ENCODE peak calls at places on chromosomes 2 and 18, in ten cellular contexts. H is IMR-90, S is heart left ventricle, N is prostate gland, T is stomach, Z is GM12891, K is Peyer's patch, Y is K562, X is uterus, A is ovary. I is an unnamed sample.

GRCh38 chr2:181575650-181576025 is 81.3 kb downstream of the CERKL start:
- DNase-seq in H (no peak), S (no peak), N (no peak), T (no peak), Z (no peak), K (no peak), Y (no peak), X (no peak), A (no peak), I (no peak)

GRCh38 chr2:239381709-239382134 is 19.1 kb downstream of the HDAC4 start:
- DNase-seq in H (no peak), S (no peak), N (no peak), T (no peak), Z (peak), K (peak), Y (no peak), X (no peak), A (peak), I (no peak)

GRCh38 chr2:240412975-240413812 is 22.3 kb upstream of the GPC1 start:
- DNase-seq in H (no peak), S (peak), N (no peak), T (peak), Z (no peak), K (no peak), Y (peak), X (peak), A (peak), I (no peak)

GRCh38 chr2:110858993-110859770 is 126.8 kb downstream of the ACOXL start:
- DNase-seq in H (no peak), S (no peak), N (no peak), T (no peak), Z (no peak), K (no peak), Y (no peak), X (no peak), A (no peak), I (no peak)

GRCh38 chr18:42931501-42931900 is 184.0 kb downstream of the RIT2 start:
- DNase-seq in H (peak), S (no peak), N (no peak), T (no peak), Z (no peak), K (no peak), Y (no peak), X (no peak), A (no peak), I (no peak)

GRCh38 chr18:37565985-37566478 is 434 bp upstream of the CELF4 start:
- DNase-seq in H (peak), S (peak), N (peak), T (peak), Z (no peak), K (no peak), Y (no peak), X (no peak), A (peak), I (peak)

GRCh38 chr2:56565143-56565542 is 381.4 kb downstream of the CCDC85A start:
- DNase-seq in H (no peak), S (no peak), N (no peak), T (no peak), Z (no peak), K (no peak), Y (no peak), X (no peak), A (no peak), I (no peak)

GRCh38 chr2:240595381-240596079 is 9.0 kb downstream of the CAPN10 start:
- DNase-seq in H (no peak), S (peak), N (no peak), T (no peak), Z (peak), K (no peak), Y (peak), X (peak), A (peak), I (peak)

GRCh38 chr18:28267878-28268625 is 91.1 kb upstream of the CDH2 start:
- DNase-seq in H (peak), S (no peak), N (no peak), T (no peak), Z (no peak), K (no peak), Y (no peak), X (no peak), A (no peak), I (peak)

GRCh38 chr2:134683561-134684112 is 35.2 kb downstream of the TMEM163 start:
- DNase-seq in H (no peak), S (no peak), N (no peak), T (no peak), Z (no peak), K (no peak), Y (peak), X (no peak), A (no peak), I (peak)

GRCh38 chr2:138276367-138276766 is 225.2 kb upstream of the SPOPL start:
- DNase-seq in H (peak), S (no peak), N (no peak), T (no peak), Z (no peak), K (no peak), Y (no peak), X (no peak), A (no peak), I (no peak)

GRCh38 chr18:11946756-11947155 is 34.6 kb upstream of the IMPA2 start:
- DNase-seq in H (peak), S (no peak), N (no peak), T (no peak), Z (no peak), K (no peak), Y (no peak), X (peak), A (no peak), I (no peak)

GRCh38 chr2:226179010-226179409 is 620.6 kb downstream of the IRS1 start:
- DNase-seq in H (no peak), S (no peak), N (no peak), T (no peak), Z (no peak), K (no peak), Y (no peak), X (no peak), A (no peak), I (peak)

GRCh38 chr2:56770490-56770889 is 586.7 kb downstream of the CCDC85A start:
- DNase-seq in H (peak), S (no peak), N (no peak), T (no peak), Z (no peak), K (no peak), Y (no peak), X (no peak), A (no peak), I (no peak)

GRCh38 chr18:21129586-21130216 is 18.1 kb upstream of the ROCK1 start:
- DNase-seq in H (peak), S (no peak), N (no peak), T (no peak), Z (no peak), K (no peak), Y (no peak), X (no peak), A (no peak), I (no peak)

GRCh38 chr2:240460243-240460630 is 24.8 kb downstream of the GPC1 start:
- DNase-seq in H (no peak), S (peak), N (no peak), T (no peak), Z (no peak), K (no peak), Y (no peak), X (no peak), A (peak), I (no peak)

GRCh38 chr2:66853585-66853984 is 418.7 kb downstream of the MEIS1 start:
- DNase-seq in H (peak), S (no peak), N (no peak), T (no peak), Z (no peak), K (no peak), Y (no peak), X (peak), A (peak), I (no peak)

GRCh38 chr2:238063414-238064189 is 2.8 kb downstream of the SCLY start:
- DNase-seq in H (no peak), S (no peak), N (no peak), T (no peak), Z (no peak), K (no peak), Y (no peak), X (no peak), A (no peak), I (no peak)

GRCh38 chr2:160063266-160063665 is 851 bp upstream of the PLA2R1 start:
- DNase-seq in H (no peak), S (no peak), N (no peak), T (no peak), Z (no peak), K (no peak), Y (no peak), X (no peak), A (no peak), I (no peak)

GRCh38 chr18:47721876-47722275 is 208.6 kb downstream of the SMAD2 start:
- DNase-seq in H (no peak), S (no peak), N (no peak), T (no peak), Z (no peak), K (no peak), Y (no peak), X (no peak), A (no peak), I (no peak)

GRCh38 chr18:46917808-46918600 is 602 bp downstream of the KATNAL2 start:
- DNase-seq in H (peak), S (no peak), N (peak), T (no peak), Z (peak), K (peak), Y (peak), X (peak), A (peak), I (no peak)

GRCh38 chr2:20509766-20510490 is 63.1 kb downstream of the RHOB start:
- DNase-seq in H (peak), S (peak), N (peak), T (peak), Z (no peak), K (no peak), Y (peak), X (peak), A (no peak), I (peak)

GRCh38 chr18:71784777-71785176 is 759.4 kb downstream of the CBLN2 start:
- DNase-seq in H (no peak), S (no peak), N (no peak), T (no peak), Z (no peak), K (no peak), Y (peak), X (no peak), A (no peak), I (no peak)

GRCh38 chr2:62856228-62857040 is 150.9 kb downstream of the EHBP1 start:
- DNase-seq in H (no peak), S (no peak), N (no peak), T (no peak), Z (no peak), K (no peak), Y (no peak), X (no peak), A (no peak), I (no peak)

GRCh38 chr2:95317665-95318425 is 20.7 kb downstream of the KCNIP3 start:
- DNase-seq in H (no peak), S (peak), N (no peak), T (no peak), Z (no peak), K (no peak), Y (no peak), X (no peak), A (no peak), I (no peak)

GRCh38 chr18:68722807-68723206 is 7.9 kb upstream of the TMX3 start:
- DNase-seq in H (no peak), S (no peak), N (no peak), T (no peak), Z (no peak), K (no peak), Y (no peak), X (no peak), A (no peak), I (no peak)

GRCh38 chr2:1704606-1705556 is 39.4 kb downstream of the PXDN start:
- DNase-seq in H (no peak), S (no peak), N (no peak), T (no peak), Z (no peak), K (no peak), Y (no peak), X (no peak), A (no peak), I (no peak)

GRCh38 chr2:46648141-46648742 is 168.9 kb downstream of the TMEM247 start:
- DNase-seq in H (peak), S (no peak), N (peak), T (peak), Z (no peak), K (no peak), Y (no peak), X (no peak), A (no peak), I (no peak)

GRCh38 chr2:123303735-123304134 is 721.4 kb upstream of the CNTNAP5 start:
- DNase-seq in H (peak), S (no peak), N (no peak), T (no peak), Z (no peak), K (no peak), Y (no peak), X (no peak), A (no peak), I (no peak)

GRCh38 chr2:121831841-121832240 is 76.4 kb downstream of the TSN start:
- DNase-seq in H (no peak), S (peak), N (no peak), T (no peak), Z (no peak), K (no peak), Y (no peak), X (peak), A (no peak), I (no peak)

GRCh38 chr2:76274154-76274553 is 563.4 kb upstream of the GCFC2 start:
- DNase-seq in H (no peak), S (no peak), N (no peak), T (no peak), Z (no peak), K (no peak), Y (no peak), X (no peak), A (no peak), I (no peak)

GRCh38 chr2:61320181-61320580 is 150.7 kb downstream of the USP34 start:
- DNase-seq in H (no peak), S (no peak), N (no peak), T (no peak), Z (no peak), K (no peak), Y (no peak), X (no peak), A (no peak), I (no peak)

GRCh38 chr18:34978953-34979608 is 62.1 kb upstream of the MAPRE2 start:
- DNase-seq in H (peak), S (no peak), N (peak), T (peak), Z (no peak), K (peak), Y (peak), X (peak), A (peak), I (peak)
- TF ChIP-seq POLR2A in H (no peak), S (no peak), N (no peak), T (no peak), Z (no peak), K (no peak), Y (no peak), X (no peak), A (no peak), I (no peak)

GRCh38 chr18:59898609-59899297 is 1.0 kb upstream of the PMAIP1 start:
- DNase-seq in H (no peak), S (no peak), N (no peak), T (no peak), Z (no peak), K (no peak), Y (no peak), X (no peak), A (no peak), I (no peak)

GRCh38 chr18:59898093-59898492 is 1.7 kb upstream of the PMAIP1 start:
- DNase-seq in H (no peak), S (no peak), N (no peak), T (no peak), Z (no peak), K (no peak), Y (no peak), X (no peak), A (no peak), I (no peak)

GRCh38 chr18:59897321-59897954 is 2.4 kb upstream of the PMAIP1 start:
- DNase-seq in H (no peak), S (no peak), N (no peak), T (no peak), Z (no peak), K (no peak), Y (no peak), X (no peak), A (no peak), I (no peak)

GRCh38 chr18:59900222-59901128 is 679 bp downstream of the PMAIP1 start:
- DNase-seq in H (peak), S (no peak), N (peak), T (peak), Z (peak), K (peak), Y (peak), X (peak), A (no peak), I (no peak)

DNA sequence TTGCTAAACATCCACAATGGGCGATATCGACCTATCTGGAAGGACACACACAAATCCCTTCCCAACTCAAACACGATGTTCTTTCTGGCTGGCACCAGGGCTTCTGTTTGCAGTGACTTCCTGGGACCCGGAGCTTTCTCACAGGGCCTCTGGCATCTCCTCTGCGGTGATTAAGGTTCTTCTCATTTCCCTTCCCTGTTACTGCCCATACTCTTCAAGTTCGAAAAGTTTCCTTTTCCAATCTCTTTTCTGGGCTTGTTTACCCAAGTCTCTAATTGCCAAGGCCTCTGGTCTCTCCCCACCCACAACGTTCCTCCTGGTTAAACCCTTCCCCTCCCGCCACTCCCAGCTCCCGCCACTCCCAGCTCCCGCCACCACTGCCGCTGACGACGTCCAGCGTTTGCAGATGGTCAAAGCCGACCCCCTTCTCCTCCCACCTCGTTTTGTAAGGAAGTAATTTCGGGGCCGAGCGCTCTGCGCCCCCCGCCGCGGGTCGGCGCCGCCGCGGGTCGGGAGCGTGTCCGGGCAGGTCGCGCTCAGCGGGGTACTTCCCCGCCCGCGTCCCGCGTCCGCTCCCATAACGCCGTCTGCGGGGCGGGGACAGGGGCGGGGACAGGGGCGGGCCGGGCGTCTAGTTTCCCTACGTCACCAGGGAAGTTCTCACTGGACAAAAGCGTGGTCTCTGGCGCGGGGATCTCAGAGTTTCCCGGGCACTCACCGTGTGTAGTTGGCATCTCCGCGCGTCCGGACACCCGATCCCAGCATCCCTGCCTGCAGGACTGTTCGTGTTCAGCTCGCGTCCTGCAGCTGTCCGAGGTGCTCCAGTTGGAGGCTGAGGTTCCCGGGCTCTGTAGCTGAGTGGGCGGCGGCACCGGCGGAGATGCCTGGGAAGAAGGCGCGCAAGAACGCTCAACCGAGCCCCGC is at the start of gene PMAIP1:
- DNase-seq in H (peak), S (peak), N (peak), T (peak), Z (peak), K (peak), Y (peak), X (peak), A (peak), I (peak)
- TF ChIP-seq POLR2A in H (peak), S (no peak), N (peak), T (no peak), Z (peak), K (peak), Y (peak), X (peak), A (peak), I (peak)

GRCh38 chr2:28750316-28751101 is 1.1 kb upstream of the PPP1CB start:
- DNase-seq in H (peak), S (no peak), N (no peak), T (no peak), Z (no peak), K (no peak), Y (peak), X (no peak), A (no peak), I (no peak)

GRCh38 chr2:28751956-28752607 is 452 bp downstream of the PPP1CB start:
- DNase-seq in H (no peak), S (no peak), N (no peak), T (peak), Z (peak), K (peak), Y (peak), X (no peak), A (no peak), I (peak)

GRCh38 chr2:28752608-28752984 is 966 bp downstream of the PPP1CB start:
- DNase-seq in H (no peak), S (no peak), N (no peak), T (no peak), Z (no peak), K (no peak), Y (no peak), X (no peak), A (no peak), I (no peak)

GRCh38 chr2:28753043-28753683 is 1.5 kb downstream of the PPP1CB start:
- DNase-seq in H (peak), S (no peak), N (peak), T (peak), Z (no peak), K (peak), Y (peak), X (peak), A (peak), I (peak)

DNA sequence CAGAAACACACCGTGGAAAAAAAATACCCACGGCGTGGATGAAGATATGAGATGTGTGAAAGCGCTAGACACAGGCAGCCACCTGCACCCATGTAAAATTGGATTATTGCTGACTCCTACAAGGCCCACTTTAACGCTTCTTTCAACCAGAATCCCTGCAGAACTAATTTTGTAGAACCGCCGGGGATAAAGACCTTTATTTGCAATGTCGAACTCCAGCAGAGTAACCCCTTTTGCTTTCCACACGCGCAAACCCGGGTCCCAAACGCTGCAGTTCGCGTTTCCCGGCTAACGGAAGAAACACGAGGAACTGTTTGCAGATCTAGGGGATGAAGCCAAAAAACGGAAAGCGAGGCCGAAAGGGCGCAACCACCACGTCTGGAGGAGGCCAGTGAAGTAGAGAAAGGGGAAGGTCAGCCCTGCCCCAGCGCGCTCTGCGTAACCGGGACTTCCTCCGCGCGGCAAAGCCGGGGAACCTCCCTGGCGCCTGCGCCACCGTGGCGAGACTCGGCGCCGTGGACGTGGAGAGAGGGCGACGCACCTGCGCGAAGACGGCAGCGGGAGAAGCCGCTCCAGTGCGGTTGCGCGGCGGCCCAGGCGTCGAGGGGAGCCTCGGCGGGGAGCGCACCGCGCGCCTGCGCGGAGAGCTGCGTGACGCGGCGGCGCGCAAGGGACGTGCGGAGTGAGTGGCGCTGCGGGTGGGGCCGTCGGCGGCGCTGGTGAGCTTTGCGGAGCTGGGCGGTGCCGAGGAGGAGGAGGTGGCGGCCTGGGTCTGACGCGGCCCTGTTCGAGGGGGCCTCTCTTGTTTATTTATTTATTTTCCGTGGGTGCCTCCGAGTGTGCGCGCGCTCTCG is at the start of gene PPP1CB:
- DNase-seq in H (peak), S (peak), N (peak), T (peak), Z (peak), K (peak), Y (peak), X (peak), A (peak), I (peak)
- TF ChIP-seq POLR2A in H (peak), S (no peak), N (peak), T (no peak), Z (peak), K (peak), Y (peak), X (peak), A (peak), I (peak)

DNA sequence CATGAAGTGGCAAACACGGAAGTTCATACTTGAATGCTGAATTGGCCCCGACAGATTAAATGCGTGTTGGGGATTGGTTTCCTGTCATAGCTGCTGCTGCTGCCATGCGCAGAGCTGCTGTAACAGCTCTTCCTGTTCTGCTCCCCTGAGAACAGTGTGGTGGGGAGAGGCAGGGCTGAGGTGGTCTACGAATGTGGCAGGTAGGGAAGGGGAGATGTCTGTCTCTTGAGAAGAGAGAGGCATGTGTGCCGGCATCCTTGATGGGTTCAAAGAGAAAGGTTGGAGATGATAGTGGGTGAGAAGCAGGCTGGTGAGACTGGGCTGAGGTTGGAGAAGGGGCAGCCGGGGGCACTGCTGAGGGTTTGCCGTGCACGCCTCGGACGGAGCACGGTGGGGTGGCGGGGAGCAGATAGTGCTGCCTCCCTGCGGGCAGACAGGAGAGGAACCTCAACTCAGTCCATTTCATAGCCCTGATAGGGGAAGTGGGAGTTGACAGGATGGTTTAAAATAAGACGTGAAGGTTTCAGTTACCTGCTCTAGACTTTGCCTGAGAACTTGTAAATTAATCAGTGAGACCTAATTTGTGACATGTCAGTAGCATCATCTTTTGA is 46.1 kb downstream of the TMEM185B start:
- DNase-seq in H (no peak), S (peak), N (peak), T (peak), Z (peak), K (peak), Y (peak), X (no peak), A (no peak), I (no peak)
- TF ChIP-seq POLR2A in H (no peak), S (no peak), N (peak), T (no peak), Z (peak), K (peak), Y (no peak), X (no peak), A (no peak), I (no peak)

I was measured in H54.